ENCODE peak calls at places on chromosomes 2 and 18, in eight cellular contexts. One of them, this sample, is unnamed.

GRCh38 chr2:127423880-127424279 is 5.7 kb downstream of the PROC start:
- DNase-seq in heart left ventricle: no peak
- DNase-seq in Calu3: no peak
- DNase-seq in coronary artery: no peak
- DNase-seq in colonic mucosa: no peak
- DNase-seq in pancreas: no peak
- DNase-seq in sigmoid colon: no peak
- DNase-seq in HFFc6: no peak
- DNase-seq in this sample: no peak

GRCh38 chr18:7958081-7958896 is 391.2 kb downstream of the PTPRM start:
- DNase-seq in heart left ventricle: no peak
- DNase-seq in Calu3: no peak
- DNase-seq in coronary artery: no peak
- DNase-seq in colonic mucosa: no peak
- DNase-seq in pancreas: no peak
- DNase-seq in sigmoid colon: no peak
- DNase-seq in HFFc6: no peak
- DNase-seq in this sample: no peak

GRCh38 chr2:11006191-11006590 is 94.5 kb downstream of the KCNF1 start:
- DNase-seq in heart left ventricle: no peak
- DNase-seq in Calu3: no peak
- DNase-seq in coronary artery: no peak
- DNase-seq in colonic mucosa: no peak
- DNase-seq in pancreas: no peak
- DNase-seq in sigmoid colon: no peak
- DNase-seq in HFFc6: no peak
- DNase-seq in this sample: no peak

GRCh38 chr2:134883552-134884293 is 34.9 kb upstream of the CCNT2 start:
- DNase-seq in heart left ventricle: no peak
- DNase-seq in Calu3: no peak
- DNase-seq in coronary artery: no peak
- DNase-seq in colonic mucosa: no peak
- DNase-seq in pancreas: no peak
- DNase-seq in sigmoid colon: no peak
- DNase-seq in HFFc6: no peak
- DNase-seq in this sample: no peak

GRCh38 chr2:119481501-119482455 is 42.5 kb downstream of the SCTR start:
- DNase-seq in heart left ventricle: no peak
- DNase-seq in Calu3: no peak
- DNase-seq in coronary artery: no peak
- DNase-seq in colonic mucosa: peak; percentile 12
- DNase-seq in pancreas: no peak
- DNase-seq in sigmoid colon: no peak
- DNase-seq in HFFc6: no peak
- DNase-seq in this sample: no peak

GRCh38 chr2:205660521-205661124 is 21.7 kb upstream of the NRP2 start:
- DNase-seq in heart left ventricle: no peak
- DNase-seq in Calu3: no peak
- DNase-seq in coronary artery: no peak
- DNase-seq in colonic mucosa: no peak
- DNase-seq in pancreas: no peak
- DNase-seq in sigmoid colon: peak; percentile 82
- DNase-seq in HFFc6: peak; percentile 89
- DNase-seq in this sample: no peak

GRCh38 chr18:39454866-39455265 is 1889.3 kb upstream of the CELF4 start:
- DNase-seq in heart left ventricle: no peak
- DNase-seq in Calu3: no peak
- DNase-seq in coronary artery: no peak
- DNase-seq in colonic mucosa: no peak
- DNase-seq in pancreas: no peak
- DNase-seq in sigmoid colon: no peak
- DNase-seq in HFFc6: no peak
- DNase-seq in this sample: no peak

GRCh38 chr2:237996041-237996593 is 29.3 kb downstream of the UBE2F start:
- DNase-seq in heart left ventricle: no peak
- DNase-seq in Calu3: no peak
- DNase-seq in coronary artery: no peak
- DNase-seq in colonic mucosa: no peak
- DNase-seq in pancreas: no peak
- DNase-seq in sigmoid colon: no peak
- DNase-seq in HFFc6: peak; percentile 66
- DNase-seq in this sample: no peak

DNA sequence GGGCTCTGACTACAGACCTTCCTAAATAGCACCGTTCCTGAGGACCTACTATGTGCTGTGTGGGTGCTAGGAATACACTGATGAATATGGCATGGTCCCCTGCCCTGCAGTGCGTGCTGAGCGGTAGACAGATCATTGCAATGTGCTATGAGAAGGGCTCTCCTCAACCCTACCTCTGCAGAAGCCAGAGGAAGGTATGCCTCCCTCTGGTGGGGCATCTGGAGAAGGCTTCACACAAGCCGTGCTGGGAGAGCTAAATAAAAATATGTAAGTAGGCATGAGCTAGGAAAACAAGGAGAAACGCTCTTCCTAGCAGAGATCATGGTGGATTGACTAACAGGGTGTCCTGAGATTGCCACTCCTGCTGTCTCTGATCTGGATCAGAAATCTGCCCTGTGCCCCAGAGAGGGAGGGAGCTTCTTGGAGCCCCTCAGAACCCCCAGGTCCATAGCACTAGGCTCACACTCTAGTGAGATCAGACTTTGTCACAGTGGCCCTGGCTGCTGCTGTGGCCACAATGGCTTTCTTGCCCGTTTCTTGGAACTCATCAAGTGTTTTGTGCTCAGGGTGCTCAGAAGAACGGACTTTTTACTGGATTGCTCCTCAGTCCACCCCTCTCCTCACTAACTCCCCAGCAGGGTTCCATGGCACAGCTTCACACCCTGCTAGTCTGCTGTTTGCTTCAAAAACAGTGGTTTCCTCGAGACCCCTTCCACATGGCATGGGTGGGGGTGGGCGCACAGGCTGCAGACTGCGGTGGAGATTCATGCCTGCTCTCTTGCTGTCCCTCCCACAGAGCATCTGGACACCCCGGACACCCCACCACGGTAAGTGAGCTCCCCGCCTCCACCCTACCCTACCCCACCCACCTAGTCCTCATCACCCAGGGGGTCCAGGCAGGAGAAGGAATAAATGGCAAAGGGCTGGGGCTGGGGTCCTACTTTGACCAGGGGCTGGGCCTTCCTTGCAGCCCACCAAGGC is 14.2 kb downstream of the SIGLEC15 start:
- DNase-seq in heart left ventricle: no peak
- DNase-seq in Calu3: peak; percentile 71
- DNase-seq in coronary artery: peak; percentile 71
- DNase-seq in colonic mucosa: no peak
- DNase-seq in pancreas: no peak
- DNase-seq in sigmoid colon: no peak
- DNase-seq in HFFc6: peak; percentile 74
- DNase-seq in this sample: no peak
- TF ChIP-seq CTCF in heart left ventricle: peak; percentile 52
- TF ChIP-seq CTCF in Calu3: peak; percentile 72
- TF ChIP-seq CTCF in coronary artery: peak; percentile 21
- TF ChIP-seq CTCF in colonic mucosa: no peak
- TF ChIP-seq CTCF in pancreas: peak; percentile 11
- TF ChIP-seq CTCF in sigmoid colon: no peak
- TF ChIP-seq CTCF in HFFc6: peak; percentile 88
- TF ChIP-seq CTCF in this sample: no peak

GRCh38 chr2:953408-953807 is 2.8 kb downstream of the SNTG2 start:
- DNase-seq in heart left ventricle: no peak
- DNase-seq in Calu3: no peak
- DNase-seq in coronary artery: no peak
- DNase-seq in colonic mucosa: no peak
- DNase-seq in pancreas: no peak
- DNase-seq in sigmoid colon: no peak
- DNase-seq in HFFc6: no peak
- DNase-seq in this sample: no peak

GRCh38 chr2:954687-955000 is 4.0 kb downstream of the SNTG2 start:
- DNase-seq in heart left ventricle: no peak
- DNase-seq in Calu3: no peak
- DNase-seq in coronary artery: no peak
- DNase-seq in colonic mucosa: no peak
- DNase-seq in pancreas: no peak
- DNase-seq in sigmoid colon: no peak
- DNase-seq in HFFc6: no peak
- DNase-seq in this sample: no peak

GRCh38 chr2:951224-952006 is 766 bp downstream of the SNTG2 start:
- DNase-seq in heart left ventricle: no peak
- DNase-seq in Calu3: no peak
- DNase-seq in coronary artery: no peak
- DNase-seq in colonic mucosa: no peak
- DNase-seq in pancreas: no peak
- DNase-seq in sigmoid colon: no peak
- DNase-seq in HFFc6: no peak
- DNase-seq in this sample: no peak

GRCh38 chr2:955829-956731 is 5.4 kb downstream of the SNTG2 start:
- DNase-seq in heart left ventricle: no peak
- DNase-seq in Calu3: no peak
- DNase-seq in coronary artery: no peak
- DNase-seq in colonic mucosa: no peak
- DNase-seq in pancreas: no peak
- DNase-seq in sigmoid colon: no peak
- DNase-seq in HFFc6: no peak
- DNase-seq in this sample: no peak

DNA sequence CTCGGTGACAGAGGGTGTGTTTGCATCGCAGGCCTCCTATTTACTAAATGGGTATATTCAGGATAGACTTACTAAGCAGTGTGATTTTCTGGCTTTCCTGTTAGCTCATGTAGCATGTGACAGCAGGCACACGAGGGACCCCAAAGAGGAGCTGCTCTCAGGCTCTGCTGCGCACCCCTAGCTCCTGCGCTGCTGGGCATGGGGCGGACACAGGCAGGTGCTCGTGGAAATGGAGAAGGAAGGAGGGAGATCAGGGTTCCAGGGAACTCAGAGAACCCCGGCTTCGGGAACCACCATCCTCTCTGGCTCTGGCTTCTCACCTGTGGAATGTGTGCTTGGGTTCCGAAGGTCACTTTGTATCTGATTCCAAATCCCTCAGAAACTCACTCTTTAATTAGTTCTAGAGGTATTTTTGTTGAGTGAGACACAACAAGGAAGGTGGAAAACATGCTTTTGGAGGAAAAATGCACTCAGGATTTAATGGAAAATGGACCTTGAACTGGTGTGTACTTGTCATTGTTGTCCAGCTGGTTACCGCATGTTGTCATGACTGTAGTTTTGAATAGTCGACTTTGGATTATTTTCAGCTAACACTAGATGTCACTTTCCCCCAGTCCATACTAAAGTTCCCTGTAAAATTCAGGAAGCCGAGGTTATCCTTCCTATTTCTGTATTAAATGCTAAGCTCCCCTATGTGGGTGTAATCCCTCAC is 3.5 kb downstream of the SNTG2 start:
- DNase-seq in heart left ventricle: no peak
- DNase-seq in Calu3: no peak
- DNase-seq in coronary artery: no peak
- DNase-seq in colonic mucosa: no peak
- DNase-seq in pancreas: no peak
- DNase-seq in sigmoid colon: no peak
- DNase-seq in HFFc6: peak; percentile 48
- DNase-seq in this sample: no peak
- TF ChIP-seq CTCF in heart left ventricle: peak; percentile 12
- TF ChIP-seq CTCF in Calu3: no peak
- TF ChIP-seq CTCF in coronary artery: no peak
- TF ChIP-seq CTCF in colonic mucosa: no peak
- TF ChIP-seq CTCF in pancreas: no peak
- TF ChIP-seq CTCF in sigmoid colon: no peak
- TF ChIP-seq CTCF in HFFc6: peak; percentile 60
- TF ChIP-seq CTCF in this sample: no peak

DNA sequence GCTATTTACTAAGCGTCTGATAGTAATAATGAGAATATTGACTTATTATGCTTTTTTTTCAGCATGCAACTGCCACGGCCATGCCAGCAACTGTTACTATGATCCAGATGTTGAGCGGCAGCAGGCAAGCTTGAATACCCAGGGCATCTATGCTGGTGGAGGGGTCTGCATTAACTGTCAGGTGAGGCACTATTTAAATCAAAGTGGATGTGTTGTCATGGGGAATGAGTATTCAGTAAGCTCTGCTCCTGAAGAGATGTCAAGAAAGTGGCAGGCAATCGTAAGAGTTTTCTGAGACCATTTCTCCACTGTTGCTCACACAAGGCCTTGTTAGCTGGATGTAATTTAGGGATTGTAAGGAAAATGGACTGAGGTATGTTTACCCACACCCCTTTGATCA is 74.1 kb downstream of the LAMA3 start:
- DNase-seq in heart left ventricle: no peak
- DNase-seq in Calu3: no peak
- DNase-seq in coronary artery: no peak
- DNase-seq in colonic mucosa: no peak
- DNase-seq in pancreas: no peak
- DNase-seq in sigmoid colon: no peak
- DNase-seq in HFFc6: no peak
- DNase-seq in this sample: no peak
- TF ChIP-seq CTCF in heart left ventricle: no peak
- TF ChIP-seq CTCF in Calu3: no peak
- TF ChIP-seq CTCF in coronary artery: no peak
- TF ChIP-seq CTCF in colonic mucosa: no peak
- TF ChIP-seq CTCF in pancreas: no peak
- TF ChIP-seq CTCF in sigmoid colon: no peak
- TF ChIP-seq CTCF in HFFc6: no peak
- TF ChIP-seq CTCF in this sample: no peak

GRCh38 chr2:19357383-19358241 is 811 bp downstream of the OSR1 start:
- DNase-seq in heart left ventricle: no peak
- DNase-seq in Calu3: peak; percentile 36
- DNase-seq in coronary artery: no peak
- DNase-seq in colonic mucosa: no peak
- DNase-seq in pancreas: no peak
- DNase-seq in sigmoid colon: no peak
- DNase-seq in HFFc6: peak; percentile 5
- DNase-seq in this sample: no peak

GRCh38 chr2:19355416-19355821 is 3.0 kb downstream of the OSR1 start:
- DNase-seq in heart left ventricle: no peak
- DNase-seq in Calu3: no peak
- DNase-seq in coronary artery: no peak
- DNase-seq in colonic mucosa: no peak
- DNase-seq in pancreas: no peak
- DNase-seq in sigmoid colon: no peak
- DNase-seq in HFFc6: no peak
- DNase-seq in this sample: no peak

GRCh38 chr2:19355931-19356544 is 2.4 kb downstream of the OSR1 start:
- DNase-seq in heart left ventricle: no peak
- DNase-seq in Calu3: no peak
- DNase-seq in coronary artery: no peak
- DNase-seq in colonic mucosa: no peak
- DNase-seq in pancreas: no peak
- DNase-seq in sigmoid colon: no peak
- DNase-seq in HFFc6: no peak
- DNase-seq in this sample: no peak

GRCh38 chr2:19358242-19359020 is at the start of gene OSR1:
- DNase-seq in heart left ventricle: peak; percentile 80
- DNase-seq in Calu3: peak; percentile 54
- DNase-seq in coronary artery: peak; percentile 86
- DNase-seq in colonic mucosa: peak; percentile 75
- DNase-seq in pancreas: no peak
- DNase-seq in sigmoid colon: peak; percentile 90
- DNase-seq in HFFc6: peak; percentile 62
- DNase-seq in this sample: no peak

DNA sequence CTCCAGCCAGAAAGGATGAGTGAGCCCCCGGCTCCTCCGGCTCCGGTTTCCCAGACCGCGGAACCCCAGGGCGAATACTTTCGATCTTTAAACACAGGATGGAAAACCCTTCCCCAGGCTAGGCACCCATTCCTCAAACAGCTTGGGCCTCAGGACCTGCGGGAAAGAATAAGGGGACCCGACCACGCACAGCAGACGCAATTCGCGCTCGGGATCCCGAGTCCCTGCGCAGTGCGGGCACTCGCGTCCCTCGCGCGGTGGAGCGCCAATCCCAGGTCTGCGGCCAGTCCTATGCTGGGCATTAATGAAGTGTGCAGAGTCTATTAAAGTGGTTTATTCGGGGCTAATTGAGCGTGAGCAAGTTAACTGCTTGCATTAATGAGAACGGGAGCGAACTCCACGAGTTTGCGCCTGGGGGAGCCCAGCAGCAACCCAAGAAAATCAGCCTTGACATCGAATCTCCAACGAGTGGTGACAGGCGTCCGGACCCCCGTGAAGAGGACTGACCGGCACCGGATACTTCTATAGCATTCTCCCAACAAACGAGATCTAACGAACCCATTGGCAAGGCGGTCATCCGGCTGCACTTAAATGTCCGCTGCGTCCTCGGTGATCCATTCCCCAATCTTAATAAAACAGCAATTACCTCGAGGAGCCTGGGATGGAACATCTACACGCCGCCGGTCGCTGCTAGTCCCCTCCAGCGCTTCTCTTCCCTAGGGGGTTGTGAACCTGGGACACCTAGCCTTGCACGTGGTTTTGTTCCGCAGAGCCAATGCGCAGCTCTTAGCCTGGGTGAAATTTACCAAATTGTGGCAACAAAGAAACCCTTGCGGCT is 1.7 kb downstream of the OSR1 start:
- DNase-seq in heart left ventricle: no peak
- DNase-seq in Calu3: no peak
- DNase-seq in coronary artery: no peak
- DNase-seq in colonic mucosa: no peak
- DNase-seq in pancreas: no peak
- DNase-seq in sigmoid colon: no peak
- DNase-seq in HFFc6: no peak
- DNase-seq in this sample: no peak
- TF ChIP-seq CTCF in heart left ventricle: no peak
- TF ChIP-seq CTCF in Calu3: no peak
- TF ChIP-seq CTCF in coronary artery: no peak
- TF ChIP-seq CTCF in colonic mucosa: no peak
- TF ChIP-seq CTCF in pancreas: no peak
- TF ChIP-seq CTCF in sigmoid colon: no peak
- TF ChIP-seq CTCF in HFFc6: no peak
- TF ChIP-seq CTCF in this sample: no peak